ENCODE peak calls at places on chromosomes 5 and 9, in seven cellular contexts. K is HepG2, U is MM.1S, P is hepatocyte, V is IMR-90, Z is neural progenitor cell, O is fibroblast of lung. B is an unnamed sample.

GRCh38 chr5:1441166-1441865 is 3.9 kb downstream of the SLC6A3 start:
- DNase-seq in K (no peak), U (no peak), P (no peak), V (no peak), Z (no peak), O (no peak), B (no peak)

GRCh38 chr5:126483156-126483555 is 59.9 kb downstream of the GRAMD2B start:
- DNase-seq in K (no peak), U (no peak), P (no peak), V (peak), Z (no peak), O (no peak), B (peak)

GRCh38 chr5:6712136-6712581 is 1.1 kb upstream of the TENT4A start:
- DNase-seq in K (peak), U (peak), P (peak), V (peak), Z (peak), O (peak), B (peak)

GRCh38 chr9:135366104-135366503 is 113.5 kb upstream of the PPP1R26 start:
- DNase-seq in K (no peak), U (no peak), P (no peak), V (no peak), Z (no peak), O (no peak), B (no peak)

GRCh38 chr5:88761269-88761880 is 121.6 kb downstream of the MEF2C start:
- DNase-seq in K (no peak), U (no peak), P (no peak), V (peak), Z (no peak), O (peak), B (no peak)

GRCh38 chr9:38443181-38443580 is 18.9 kb upstream of the IGFBPL1 start:
- DNase-seq in K (peak), U (no peak), P (peak), V (peak), Z (no peak), O (peak), B (peak)

GRCh38 chr5:180910735-180911134 is 11.8 kb downstream of the BTNL8 start:
- DNase-seq in K (no peak), U (no peak), P (no peak), V (no peak), Z (no peak), O (no peak), B (no peak)

GRCh38 chr5:55031492-55031891 is 7.4 kb downstream of the GZMK start:
- DNase-seq in K (no peak), U (no peak), P (no peak), V (peak), Z (no peak), O (peak), B (no peak)

GRCh38 chr9:83622433-83622813 is 520 bp upstream of the IDNK start:
- DNase-seq in K (no peak), U (no peak), P (no peak), V (no peak), Z (no peak), O (no peak), B (no peak)
- H2AFZ ChIP-seq in K (no peak), U (peak), P (peak), V (peak), Z (peak), O (peak), B (no peak)

GRCh38 chr5:173890195-173890951 is 2.2 kb downstream of the CPEB4 start:
- DNase-seq in K (no peak), U (peak), P (peak), V (peak), Z (peak), O (no peak), B (peak)

GRCh38 chr5:173893192-173893561 is 5.0 kb downstream of the CPEB4 start:
- DNase-seq in K (no peak), U (no peak), P (no peak), V (no peak), Z (no peak), O (no peak), B (no peak)

GRCh38 chr5:173888473-173889135 is 455 bp downstream of the CPEB4 start:
- DNase-seq in K (no peak), U (no peak), P (no peak), V (peak), Z (peak), O (no peak), B (peak)

GRCh38 chr5:173887610-173888472 is at the start of gene CPEB4:
- DNase-seq in K (peak), U (peak), P (peak), V (peak), Z (peak), O (peak), B (peak)

DNA sequence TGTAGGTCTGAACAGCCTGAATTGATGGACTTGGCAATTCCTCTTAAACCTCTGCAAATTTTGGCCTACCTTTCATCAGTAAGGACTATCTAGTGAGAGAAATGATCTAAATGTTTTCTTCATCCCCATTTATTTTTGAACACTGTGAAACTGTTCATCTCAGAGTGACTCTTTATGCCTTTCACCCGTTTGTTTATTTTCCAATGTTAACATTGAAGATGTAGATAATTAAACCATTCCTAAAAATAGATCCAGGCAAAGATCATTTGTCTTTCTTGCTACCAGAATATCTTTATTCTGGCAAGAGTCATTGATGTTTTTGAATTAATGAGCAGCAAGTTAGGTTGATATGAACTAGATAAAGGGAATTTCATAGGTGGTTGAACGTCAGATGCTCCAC is 3.2 kb downstream of the CPEB4 start:
- DNase-seq in K (no peak), U (no peak), P (no peak), V (no peak), Z (no peak), O (no peak), B (peak)
- H3K27ac ChIP-seq in K (peak), U (peak), P (peak), V (no peak), Z (no peak), O (no peak), B (no peak)

GRCh38 chr5:109946610-109947009 is 256.9 kb downstream of the MAN2A1 start:
- DNase-seq in K (no peak), U (no peak), P (no peak), V (no peak), Z (no peak), O (no peak), B (no peak)

GRCh38 chr5:109945723-109946480 is 256.2 kb downstream of the MAN2A1 start:
- DNase-seq in K (no peak), U (no peak), P (no peak), V (no peak), Z (no peak), O (no peak), B (no peak)

GRCh38 chr5:109944461-109944860 is 254.7 kb downstream of the MAN2A1 start:
- DNase-seq in K (no peak), U (no peak), P (no peak), V (no peak), Z (no peak), O (no peak), B (no peak)

GRCh38 chr5:109943701-109944235 is 254.0 kb downstream of the MAN2A1 start:
- DNase-seq in K (no peak), U (no peak), P (no peak), V (no peak), Z (no peak), O (no peak), B (no peak)

DNA sequence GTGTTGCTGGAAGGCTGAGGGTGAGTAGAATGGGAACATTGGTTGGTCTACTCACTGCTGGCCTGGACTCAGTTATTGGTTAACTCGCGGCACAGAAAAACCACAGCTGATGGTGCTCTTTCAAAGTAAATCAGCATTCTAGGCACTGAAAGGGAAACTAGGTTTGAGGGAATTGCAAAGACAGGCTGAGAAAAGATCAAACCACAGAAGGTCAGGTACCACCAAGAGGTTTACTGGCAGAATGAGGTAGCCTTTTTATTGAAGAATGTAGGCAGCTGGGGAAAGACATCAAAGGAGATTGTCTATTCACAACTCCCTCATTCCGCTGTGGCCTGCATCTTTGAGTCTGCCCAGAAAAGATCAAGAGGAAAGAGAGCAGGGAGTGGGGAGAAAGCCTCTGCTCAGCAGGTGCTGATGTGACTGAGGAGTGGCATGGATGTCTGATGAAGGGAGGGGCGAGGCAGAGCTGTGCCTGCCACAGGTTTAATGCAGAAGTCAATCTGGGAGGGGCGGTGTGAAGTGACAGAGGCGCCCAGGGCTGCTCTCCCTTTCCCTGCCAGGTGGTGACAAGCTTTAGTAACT is 255.5 kb downstream of the MAN2A1 start:
- DNase-seq in K (peak), U (peak), P (no peak), V (no peak), Z (peak), O (peak), B (no peak)
- H2AFZ ChIP-seq in K (peak), U (no peak), P (no peak), V (no peak), Z (peak), O (no peak), B (no peak)

DNA sequence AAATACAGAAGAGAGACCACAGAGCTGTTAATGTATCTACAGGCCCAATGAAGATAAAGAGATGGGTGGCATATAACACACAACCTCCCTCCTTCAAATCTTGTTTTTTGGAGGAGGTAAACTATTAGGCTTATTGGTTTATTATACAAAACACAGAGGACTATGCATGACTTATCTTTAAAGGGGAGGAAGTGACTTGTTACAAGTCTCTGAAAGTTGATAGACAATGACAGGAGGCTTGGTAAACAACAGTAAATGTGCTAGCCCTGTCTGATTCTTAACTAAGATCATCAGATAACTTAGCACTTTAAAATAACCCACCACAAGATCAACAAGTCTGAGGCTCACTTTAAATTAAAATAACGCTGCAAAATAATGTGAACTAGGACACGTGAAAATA is 219.0 kb downstream of the MLLT3 start:
- DNase-seq in K (no peak), U (no peak), P (no peak), V (no peak), Z (no peak), O (no peak), B (no peak)
- H3K27ac ChIP-seq in K (no peak), U (no peak), P (no peak), V (no peak), Z (no peak), O (no peak), B (no peak)

DNA sequence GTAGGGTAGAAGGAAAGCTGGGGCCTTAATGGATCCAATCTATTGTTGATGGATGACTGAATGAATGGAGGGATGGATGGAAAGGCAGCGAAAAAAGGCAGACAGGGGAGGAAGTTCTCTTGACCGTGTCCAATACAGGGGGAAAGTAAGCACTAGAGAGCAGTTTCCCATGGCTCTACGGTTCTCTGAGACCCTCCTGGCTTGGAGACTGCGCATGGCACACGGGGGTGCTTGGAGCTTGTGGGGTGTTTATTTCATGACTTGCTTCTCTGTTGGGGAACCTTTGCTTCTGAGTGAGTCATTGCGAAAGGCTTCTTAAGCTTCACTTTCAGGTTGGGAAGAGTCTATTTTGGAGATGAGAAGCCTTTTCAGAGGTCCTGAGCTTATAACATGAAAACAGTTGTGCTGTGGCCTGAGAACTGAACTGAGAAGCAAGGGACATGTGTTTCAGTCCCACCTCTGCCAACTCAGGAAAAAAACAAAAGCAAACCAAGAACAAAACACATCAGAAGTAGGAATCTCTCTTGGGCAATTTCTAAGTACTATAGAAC is 12.8 kb upstream of the TEX48 start:
- DNase-seq in K (no peak), U (peak), P (no peak), V (peak), Z (no peak), O (no peak), B (no peak)
- H2AFZ ChIP-seq in K (no peak), U (no peak), P (no peak), V (no peak), Z (no peak), O (no peak), B (no peak)

GRCh38 chr5:139065296-139065695 is 132.9 kb downstream of the SIL1 start:
- DNase-seq in K (no peak), U (no peak), P (no peak), V (peak), Z (no peak), O (no peak), B (no peak)
- H3K27ac ChIP-seq in K (no peak), U (no peak), P (no peak), V (no peak), Z (no peak), O (no peak), B (peak)

GRCh38 chr5:142235870-142236672 is 88.8 kb downstream of the SPRY4 start:
- DNase-seq in K (no peak), U (no peak), P (no peak), V (no peak), Z (peak), O (no peak), B (no peak)
- H2AFZ ChIP-seq in K (no peak), U (no peak), P (no peak), V (no peak), Z (peak), O (no peak), B (no peak)

GRCh38 chr9:89687216-89687615 is 82.4 kb downstream of the GADD45G start:
- DNase-seq in K (no peak), U (no peak), P (no peak), V (no peak), Z (no peak), O (no peak), B (no peak)

GRCh38 chr9:89685698-89686097 is 80.9 kb downstream of the GADD45G start:
- DNase-seq in K (no peak), U (no peak), P (no peak), V (no peak), Z (no peak), O (no peak), B (no peak)

GRCh38 chr9:89686621-89687020 is 81.8 kb downstream of the GADD45G start:
- DNase-seq in K (no peak), U (no peak), P (no peak), V (no peak), Z (no peak), O (no peak), B (no peak)

GRCh38 chr9:89684912-89685636 is 80.3 kb downstream of the GADD45G start:
- DNase-seq in K (no peak), U (no peak), P (no peak), V (no peak), Z (no peak), O (no peak), B (no peak)

DNA sequence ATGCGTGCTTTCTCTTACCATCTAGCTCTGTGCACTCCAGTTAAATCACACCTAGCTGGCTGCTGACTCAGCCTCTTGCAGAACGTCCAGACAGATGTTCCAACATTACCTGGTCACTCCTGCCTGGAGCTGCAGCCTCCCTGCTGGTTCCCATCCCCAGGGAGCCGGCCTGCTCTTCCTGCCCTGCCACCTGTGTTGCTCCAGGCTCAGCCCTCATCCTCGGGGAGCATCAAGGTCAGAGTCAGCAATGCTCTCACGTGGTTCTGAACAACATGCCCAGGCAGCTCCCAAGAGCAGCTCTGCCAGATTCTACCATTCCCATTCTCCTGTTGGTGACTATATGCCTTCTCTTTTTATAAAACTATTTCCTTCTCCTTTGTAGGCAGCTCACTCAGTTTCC is 81.3 kb downstream of the GADD45G start:
- DNase-seq in K (no peak), U (no peak), P (peak), V (no peak), Z (no peak), O (no peak), B (no peak)
- H3K27ac ChIP-seq in K (no peak), U (no peak), P (peak), V (no peak), Z (no peak), O (no peak), B (no peak)

GRCh38 chr5:159971514-159971913 is 37.4 kb upstream of the TTC1 start:
- DNase-seq in K (no peak), U (no peak), P (no peak), V (no peak), Z (no peak), O (no peak), B (no peak)
- H2AFZ ChIP-seq in K (no peak), U (no peak), P (no peak), V (peak), Z (peak), O (no peak), B (peak)